ENCODE peak calls at places on chromosomes 1 and 21, in ten cellular contexts. C is Caco-2, Q is right atrium auricular region, I is SJSA1, Y is GM23248, H is thoracic aorta, T is K562, B is colonic mucosa, W is lower lobe of right lung, G is ascending aorta. V is an unnamed sample. For H3K27me3 and H3K4me1, the result is how much of the 10 kb centered on the place peaks cover.

GRCh38 chr1:197725044-197725443 is 50.2 kb downstream of the DENND1B start:
- DNase-seq in T (peak), W (no peak), I (no peak), G (no peak), Q (no peak), Y (peak), B (no peak), H (no peak), C (no peak), V (no peak)

GRCh38 chr1:10980841-10981727 is 31.4 kb upstream of the TARDBP start:
- DNase-seq in B (no peak), H (no peak), G (no peak), I (no peak), Y (peak), W (no peak), Q (peak), T (no peak), C (no peak), V (no peak)

GRCh38 chr21:29571949-29572348 is 273.2 kb downstream of the BACH1 start:
- DNase-seq in G (no peak), W (no peak), Q (no peak), C (no peak), I (no peak), T (no peak), H (no peak), Y (no peak), B (no peak), V (no peak)

GRCh38 chr1:233661376-233662159 is 47.7 kb downstream of the KCNK1 start:
- DNase-seq in G (no peak), W (no peak), Q (no peak), B (no peak), Y (no peak), C (no peak), I (no peak), H (no peak), T (no peak), V (no peak)

GRCh38 chr1:159168043-159168442 is 3.4 kb upstream of the CADM3 start:
- DNase-seq in Q (no peak), I (no peak), T (no peak), B (no peak), G (no peak), C (no peak), Y (no peak), H (no peak), W (no peak), V (no peak)

GRCh38 chr1:65422241-65423203 is 2.1 kb downstream of the LEPR start:
- DNase-seq in G (no peak), C (no peak), Y (peak), B (no peak), W (no peak), I (no peak), H (no peak), T (peak), Q (no peak), V (no peak)

GRCh38 chr1:79716481-79716880 is 710.0 kb upstream of the ADGRL4 start:
- DNase-seq in C (no peak), I (no peak), Q (no peak), G (no peak), B (no peak), T (no peak), Y (peak), H (no peak), W (no peak), V (no peak)

GRCh38 chr1:214086945-214087344 is 99.2 kb downstream of the PROX1 start:
- DNase-seq in B (no peak), C (peak), T (no peak), W (no peak), I (no peak), Q (no peak), Y (no peak), H (no peak), G (no peak), V (no peak)

GRCh38 chr1:6600410-6601048 is 2.1 kb downstream of the KLHL21 start:
- DNase-seq in B (no peak), W (no peak), T (peak), I (no peak), Y (peak), C (no peak), H (no peak), G (no peak), Q (no peak), V (peak)

GRCh38 chr1:216723274-216723780 is at the start of gene ESRRG:
- DNase-seq in I (no peak), C (peak), B (peak), Y (no peak), W (peak), T (no peak), G (no peak), H (no peak), Q (no peak), V (peak)

GRCh38 chr1:1004420-1004779 is 4.5 kb upstream of the HES4 start:
- DNase-seq in Q (no peak), T (no peak), C (no peak), H (no peak), Y (no peak), W (no peak), B (no peak), G (no peak), I (no peak), V (no peak)

GRCh38 chr1:244341455-244342450 is 110.0 kb downstream of the ADSS2 start:
- DNase-seq in Y (peak), G (no peak), W (no peak), Q (no peak), C (peak), B (peak), I (peak), T (peak), H (no peak), V (no peak)

GRCh38 chr1:203166192-203166940 is 9.3 kb downstream of the MYBPH start:
- DNase-seq in C (no peak), G (no peak), I (no peak), B (peak), Q (no peak), T (peak), W (no peak), Y (no peak), H (no peak), V (no peak)

GRCh38 chr1:47324682-47325081 is 8.9 kb upstream of the CMPK1 start:
- DNase-seq in B (no peak), W (no peak), Y (no peak), G (no peak), H (no peak), I (no peak), C (no peak), T (peak), Q (no peak), V (no peak)

GRCh38 chr1:36093919-36094318 is 5.2 kb downstream of the ADPRS start:
- DNase-seq in C (no peak), I (no peak), T (no peak), W (no peak), G (no peak), B (no peak), Y (no peak), H (no peak), Q (no peak), V (no peak)

GRCh38 chr21:36038701-36039497 is 21.4 kb downstream of the SETD4 start:
- DNase-seq in I (no peak), W (no peak), H (no peak), B (no peak), G (no peak), Q (no peak), T (no peak), C (no peak), Y (no peak), V (no peak)

GRCh38 chr21:42599962-42600361 is 53.5 kb upstream of the PDE9A start:
- DNase-seq in T (no peak), B (no peak), Y (no peak), W (no peak), I (no peak), C (peak), Q (no peak), H (no peak), G (no peak), V (no peak)

DNA sequence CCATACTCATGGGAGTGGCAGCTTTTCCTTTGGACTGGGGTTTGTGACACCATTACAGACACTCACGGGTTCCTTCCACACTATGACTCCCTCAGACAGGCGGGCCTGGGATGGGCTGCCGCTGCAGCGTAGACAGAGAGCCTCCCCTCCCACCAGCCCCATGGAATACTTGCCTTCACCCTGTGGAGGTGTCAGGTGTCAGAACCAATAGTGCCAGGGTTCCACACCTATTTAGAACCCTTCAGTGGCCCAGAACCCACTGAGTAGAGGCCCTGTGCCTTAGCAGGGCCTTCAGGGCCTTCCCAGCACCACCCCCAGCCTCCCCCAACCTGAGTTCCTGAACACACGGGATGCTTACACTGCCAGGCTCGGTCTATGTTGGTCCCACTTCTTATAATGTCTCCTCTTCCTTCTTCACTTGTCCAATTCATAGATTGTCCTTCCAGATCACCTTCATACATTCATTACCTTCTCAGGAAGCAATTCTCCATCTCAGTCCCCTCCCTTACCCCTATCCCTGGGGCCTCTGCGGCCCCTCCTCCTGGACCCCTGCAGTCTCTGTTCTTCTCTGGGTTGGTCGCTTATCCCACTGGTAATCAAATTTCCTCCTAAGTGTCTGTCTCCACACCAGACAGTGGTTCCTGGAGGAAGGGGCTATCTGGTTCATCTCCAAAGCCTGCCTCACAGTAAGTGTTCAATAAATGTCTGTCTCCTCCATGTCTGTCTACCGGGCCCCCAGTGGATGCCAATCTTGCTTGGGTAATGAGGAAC is 1.4 kb upstream of the RHBG start:
- DNase-seq in Y (no peak), W (no peak), B (no peak), G (no peak), Q (no peak), H (no peak), C (no peak), I (no peak), T (no peak), V (no peak)
- H3K27me3 ChIP-seq in Y (under half), W (under half), B (under half), G (under half), Q (under half), H (under half), C (under half), I (under half), T (under half), V (half or more)

GRCh38 chr1:2529776-2530500 is at the start of gene HES5:
- DNase-seq in I (no peak), Q (no peak), Y (peak), G (no peak), C (no peak), B (peak), W (no peak), T (no peak), H (no peak), V (no peak)
- H3K4me1 ChIP-seq in I (under half), Q (under half), Y (under half), G (under half), C (under half), B (under half), W (half or more), T (under half), H (half or more), V (half or more)

DNA sequence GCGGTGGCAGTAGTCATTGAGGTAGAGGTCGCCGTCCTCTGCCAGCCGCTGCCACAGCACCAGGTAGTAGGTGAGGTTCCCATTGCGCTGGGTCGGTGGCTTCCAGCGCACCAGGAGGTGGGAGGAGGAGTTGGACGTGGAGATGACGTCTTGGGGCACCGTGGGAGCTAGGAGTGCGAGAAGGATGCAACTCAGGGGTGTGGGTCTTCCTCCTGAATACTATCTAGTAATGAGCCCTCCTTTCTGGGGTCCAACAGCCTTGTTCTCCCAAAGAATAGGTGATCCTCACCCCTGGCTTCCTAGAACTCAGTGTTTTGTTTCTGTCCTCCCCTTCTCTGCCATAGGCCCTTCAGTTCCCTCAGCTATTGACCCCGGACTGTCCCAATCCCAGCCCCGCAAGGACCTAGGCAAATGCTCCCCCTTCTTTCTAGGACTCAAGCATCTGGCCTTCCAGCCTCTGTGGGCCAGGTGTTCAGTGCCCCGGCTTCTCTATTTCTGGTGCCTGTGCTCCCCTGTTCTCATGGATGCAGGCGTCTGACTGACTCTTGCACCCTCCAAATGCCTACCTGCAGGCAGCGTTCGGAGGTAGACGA is 12.9 kb downstream of the INSRR start:
- DNase-seq in Q (no peak), Y (no peak), H (no peak), T (no peak), B (no peak), G (no peak), W (no peak), I (no peak), C (no peak), V (no peak)
- H3K27me3 ChIP-seq in Q (under half), Y (half or more), H (under half), T (under half), B (half or more), G (under half), W (half or more), I (under half), C (under half), V (under half)

GRCh38 chr21:34958040-34958439 is 91.1 kb downstream of the RUNX1 start:
- DNase-seq in C (no peak), Q (no peak), H (no peak), I (no peak), W (no peak), T (no peak), B (no peak), G (no peak), Y (no peak), V (no peak)

GRCh38 chr21:34956416-34957316 is 92.4 kb downstream of the RUNX1 start:
- DNase-seq in T (no peak), H (no peak), G (no peak), W (no peak), Q (no peak), Y (no peak), B (no peak), C (no peak), I (no peak), V (no peak)

GRCh38 chr21:34962136-34962535 is 87.0 kb downstream of the RUNX1 start:
- DNase-seq in C (no peak), W (no peak), T (no peak), H (no peak), Y (no peak), Q (no peak), B (no peak), I (no peak), G (no peak), V (no peak)

GRCh38 chr21:34960672-34961071 is 88.4 kb downstream of the RUNX1 start:
- DNase-seq in I (no peak), H (no peak), Y (no peak), G (no peak), B (no peak), C (no peak), Q (no peak), T (no peak), W (no peak), V (no peak)

GRCh38 chr21:34959607-34960006 is 89.5 kb downstream of the RUNX1 start:
- DNase-seq in H (no peak), T (peak), Y (no peak), Q (no peak), G (no peak), C (no peak), B (no peak), W (no peak), I (no peak), V (no peak)
- H3K4me1 ChIP-seq in H (under half), T (under half), Y (under half), Q (under half), G (under half), C (under half), B (under half), W (under half), I (under half), V (under half)

GRCh38 chr1:114201486-114201885 is 47.8 kb upstream of the SYT6 start:
- DNase-seq in W (no peak), I (no peak), H (no peak), B (no peak), G (no peak), Y (no peak), Q (no peak), C (no peak), T (no peak), V (no peak)
- H3K27me3 ChIP-seq in W (under half), I (under half), H (under half), B (under half), G (under half), Y (half or more), Q (under half), C (under half), T (under half), V (under half)